ENCODE peak calls at places on chromosomes 1 and 21, in nine cellular contexts. One of them, this sample, is unnamed. For H3K9me3, the result is how much of the 10 kb centered on the place peaks cover.

GRCh38 chr1:150813028-150813707 is 5.1 kb upstream of the CTSK start:
- DNase-seq in upper lobe of left lung: no peak
- DNase-seq in CD8-positive, alpha-beta memory T cell: no peak
- DNase-seq in body of pancreas: peak
- DNase-seq in pancreas: peak
- DNase-seq in right cardiac atrium: peak
- DNase-seq in tibial nerve: peak
- DNase-seq in left ventricle myocardium inferior: peak
- DNase-seq in adrenal gland: peak
- DNase-seq in this sample: peak

GRCh38 chr1:79711001-79711431 is 704.5 kb upstream of the ADGRL4 start:
- DNase-seq in upper lobe of left lung: no peak
- DNase-seq in pancreas: no peak
- DNase-seq in right cardiac atrium: no peak
- DNase-seq in CD8-positive, alpha-beta memory T cell: no peak
- DNase-seq in adrenal gland: no peak
- DNase-seq in tibial nerve: no peak
- DNase-seq in left ventricle myocardium inferior: no peak
- DNase-seq in body of pancreas: no peak
- DNase-seq in this sample: no peak

GRCh38 chr1:161119017-161119378 is 1.1 kb downstream of the NIT1 start:
- DNase-seq in CD8-positive, alpha-beta memory T cell: no peak
- DNase-seq in tibial nerve: no peak
- DNase-seq in left ventricle myocardium inferior: peak
- DNase-seq in adrenal gland: peak
- DNase-seq in right cardiac atrium: peak
- DNase-seq in upper lobe of left lung: no peak
- DNase-seq in pancreas: peak
- DNase-seq in body of pancreas: peak
- DNase-seq in this sample: peak

GRCh38 chr21:44666401-44667320 is at the start of gene KRTAP12-2:
- DNase-seq in tibial nerve: no peak
- DNase-seq in adrenal gland: no peak
- DNase-seq in right cardiac atrium: peak
- DNase-seq in pancreas: no peak
- DNase-seq in upper lobe of left lung: no peak
- DNase-seq in left ventricle myocardium inferior: peak
- DNase-seq in CD8-positive, alpha-beta memory T cell: no peak
- DNase-seq in body of pancreas: no peak
- DNase-seq in this sample: no peak

GRCh38 chr1:71339238-71339637 is 258.4 kb upstream of the ZRANB2 start:
- DNase-seq in tibial nerve: no peak
- DNase-seq in pancreas: no peak
- DNase-seq in left ventricle myocardium inferior: no peak
- DNase-seq in CD8-positive, alpha-beta memory T cell: no peak
- DNase-seq in upper lobe of left lung: no peak
- DNase-seq in adrenal gland: no peak
- DNase-seq in body of pancreas: no peak
- DNase-seq in right cardiac atrium: no peak
- DNase-seq in this sample: no peak

GRCh38 chr1:19846338-19846737 is 31.3 kb upstream of the RNF186 start:
- DNase-seq in upper lobe of left lung: no peak
- DNase-seq in adrenal gland: no peak
- DNase-seq in left ventricle myocardium inferior: no peak
- DNase-seq in body of pancreas: no peak
- DNase-seq in pancreas: no peak
- DNase-seq in right cardiac atrium: no peak
- DNase-seq in tibial nerve: no peak
- DNase-seq in CD8-positive, alpha-beta memory T cell: no peak
- DNase-seq in this sample: peak

GRCh38 chr1:236156512-236157208 is 14.3 kb downstream of the GPR137B start:
- DNase-seq in tibial nerve: no peak
- DNase-seq in adrenal gland: peak
- DNase-seq in upper lobe of left lung: no peak
- DNase-seq in body of pancreas: no peak
- DNase-seq in CD8-positive, alpha-beta memory T cell: peak
- DNase-seq in pancreas: no peak
- DNase-seq in left ventricle myocardium inferior: no peak
- DNase-seq in right cardiac atrium: no peak
- DNase-seq in this sample: no peak

GRCh38 chr1:84539972-84540371 is 33.6 kb upstream of the GNG5 start:
- DNase-seq in pancreas: no peak
- DNase-seq in body of pancreas: no peak
- DNase-seq in upper lobe of left lung: no peak
- DNase-seq in CD8-positive, alpha-beta memory T cell: no peak
- DNase-seq in adrenal gland: no peak
- DNase-seq in right cardiac atrium: no peak
- DNase-seq in left ventricle myocardium inferior: no peak
- DNase-seq in tibial nerve: no peak
- DNase-seq in this sample: no peak

GRCh38 chr1:219778793-219779369 is 149.5 kb downstream of the SLC30A10 start:
- DNase-seq in CD8-positive, alpha-beta memory T cell: no peak
- DNase-seq in upper lobe of left lung: no peak
- DNase-seq in tibial nerve: no peak
- DNase-seq in body of pancreas: no peak
- DNase-seq in right cardiac atrium: no peak
- DNase-seq in adrenal gland: no peak
- DNase-seq in left ventricle myocardium inferior: no peak
- DNase-seq in pancreas: no peak
- DNase-seq in this sample: no peak

GRCh38 chr1:223331929-223332328 is 32.0 kb downstream of the SUSD4 start:
- DNase-seq in left ventricle myocardium inferior: no peak
- DNase-seq in pancreas: no peak
- DNase-seq in CD8-positive, alpha-beta memory T cell: no peak
- DNase-seq in upper lobe of left lung: no peak
- DNase-seq in tibial nerve: no peak
- DNase-seq in right cardiac atrium: no peak
- DNase-seq in body of pancreas: no peak
- DNase-seq in adrenal gland: no peak
- DNase-seq in this sample: no peak

GRCh38 chr1:243930822-243931671 is 81.0 kb upstream of the AKT3 start:
- DNase-seq in body of pancreas: no peak
- DNase-seq in tibial nerve: no peak
- DNase-seq in left ventricle myocardium inferior: no peak
- DNase-seq in upper lobe of left lung: peak
- DNase-seq in adrenal gland: no peak
- DNase-seq in CD8-positive, alpha-beta memory T cell: no peak
- DNase-seq in right cardiac atrium: no peak
- DNase-seq in pancreas: no peak
- DNase-seq in this sample: no peak

GRCh38 chr1:59499956-59500569 is 203.2 kb downstream of the FGGY start:
- DNase-seq in right cardiac atrium: no peak
- DNase-seq in left ventricle myocardium inferior: no peak
- DNase-seq in CD8-positive, alpha-beta memory T cell: no peak
- DNase-seq in tibial nerve: no peak
- DNase-seq in pancreas: no peak
- DNase-seq in upper lobe of left lung: no peak
- DNase-seq in adrenal gland: no peak
- DNase-seq in body of pancreas: no peak
- DNase-seq in this sample: no peak

GRCh38 chr1:207633226-207633625 is 11.7 kb upstream of the CR1L start:
- DNase-seq in tibial nerve: no peak
- DNase-seq in CD8-positive, alpha-beta memory T cell: no peak
- DNase-seq in left ventricle myocardium inferior: no peak
- DNase-seq in body of pancreas: no peak
- DNase-seq in right cardiac atrium: no peak
- DNase-seq in upper lobe of left lung: no peak
- DNase-seq in adrenal gland: no peak
- DNase-seq in pancreas: no peak
- DNase-seq in this sample: no peak

GRCh38 chr1:207627496-207627895 is 17.4 kb upstream of the CR1L start:
- DNase-seq in left ventricle myocardium inferior: no peak
- DNase-seq in tibial nerve: no peak
- DNase-seq in CD8-positive, alpha-beta memory T cell: no peak
- DNase-seq in body of pancreas: no peak
- DNase-seq in adrenal gland: no peak
- DNase-seq in pancreas: no peak
- DNase-seq in upper lobe of left lung: no peak
- DNase-seq in right cardiac atrium: no peak
- DNase-seq in this sample: no peak

GRCh38 chr1:207628776-207629175 is 16.2 kb upstream of the CR1L start:
- DNase-seq in pancreas: no peak
- DNase-seq in adrenal gland: no peak
- DNase-seq in CD8-positive, alpha-beta memory T cell: no peak
- DNase-seq in left ventricle myocardium inferior: no peak
- DNase-seq in right cardiac atrium: no peak
- DNase-seq in tibial nerve: no peak
- DNase-seq in body of pancreas: no peak
- DNase-seq in upper lobe of left lung: no peak
- DNase-seq in this sample: no peak

GRCh38 chr1:207626972-207627337 is 18.0 kb upstream of the CR1L start:
- DNase-seq in CD8-positive, alpha-beta memory T cell: no peak
- DNase-seq in adrenal gland: no peak
- DNase-seq in left ventricle myocardium inferior: no peak
- DNase-seq in body of pancreas: no peak
- DNase-seq in pancreas: no peak
- DNase-seq in upper lobe of left lung: no peak
- DNase-seq in tibial nerve: no peak
- DNase-seq in right cardiac atrium: no peak
- DNase-seq in this sample: no peak

DNA sequence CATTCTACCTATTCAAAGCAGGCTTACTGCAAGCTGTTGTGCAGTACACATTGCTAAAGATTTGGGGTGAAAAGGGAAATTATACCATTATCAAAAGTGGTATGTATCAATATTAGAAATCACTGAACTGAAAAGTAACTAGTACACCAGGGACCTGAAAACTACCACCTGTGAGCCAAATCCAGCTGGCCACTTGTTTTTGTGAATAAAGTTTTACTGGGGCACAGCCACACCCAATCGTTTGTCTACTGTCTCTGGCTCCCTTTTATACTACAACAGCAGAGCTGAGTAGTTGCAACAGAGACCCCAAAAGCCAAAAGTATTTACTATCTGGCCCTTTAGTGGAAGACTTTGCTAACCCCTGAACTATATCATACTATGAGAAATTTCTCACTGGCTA is 13.8 kb upstream of the CR1L start:
- DNase-seq in adrenal gland: no peak
- DNase-seq in right cardiac atrium: no peak
- DNase-seq in CD8-positive, alpha-beta memory T cell: no peak
- DNase-seq in upper lobe of left lung: no peak
- DNase-seq in pancreas: no peak
- DNase-seq in left ventricle myocardium inferior: no peak
- DNase-seq in body of pancreas: no peak
- DNase-seq in tibial nerve: no peak
- DNase-seq in this sample: no peak
- H3K9me3 ChIP-seq in adrenal gland: under half
- H3K9me3 ChIP-seq in right cardiac atrium: under half
- H3K9me3 ChIP-seq in CD8-positive, alpha-beta memory T cell: under half
- H3K9me3 ChIP-seq in upper lobe of left lung: under half
- H3K9me3 ChIP-seq in pancreas: under half
- H3K9me3 ChIP-seq in left ventricle myocardium inferior: under half
- H3K9me3 ChIP-seq in body of pancreas: under half
- H3K9me3 ChIP-seq in tibial nerve: under half
- H3K9me3 ChIP-seq in this sample: under half

DNA sequence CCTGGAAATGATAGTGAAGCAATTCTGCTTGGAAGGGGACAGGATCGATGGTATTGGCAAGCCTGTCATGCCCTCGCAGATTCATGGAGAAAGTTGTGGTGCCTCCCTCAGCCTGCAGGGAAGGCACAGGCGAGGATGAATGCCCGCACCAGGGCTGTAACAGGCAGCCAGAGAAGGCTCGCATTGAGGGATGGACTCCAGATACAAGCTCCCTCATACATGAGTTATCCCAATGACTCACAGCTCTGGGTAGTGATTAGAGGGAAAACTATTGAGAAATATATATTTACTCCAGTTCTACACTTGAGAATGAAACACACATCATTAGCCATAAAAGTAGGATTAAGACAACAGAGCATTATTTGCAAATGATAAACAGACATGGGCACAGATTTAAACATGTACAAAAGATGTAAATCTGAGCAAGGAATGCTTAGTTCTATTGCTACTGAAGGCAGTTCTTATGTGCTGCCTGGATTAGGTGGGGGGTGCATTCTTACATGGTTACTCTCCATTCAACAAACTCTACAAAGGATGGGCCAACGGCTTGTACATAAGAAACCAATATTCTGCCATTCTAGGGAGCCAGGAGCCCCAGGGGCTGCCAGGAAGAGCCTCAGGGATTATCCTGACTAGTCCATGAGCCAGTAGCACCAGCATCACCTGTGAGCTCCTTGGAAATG is 98.0 kb downstream of the CSMD2 start:
- DNase-seq in adrenal gland: no peak
- DNase-seq in CD8-positive, alpha-beta memory T cell: no peak
- DNase-seq in body of pancreas: no peak
- DNase-seq in pancreas: no peak
- DNase-seq in tibial nerve: no peak
- DNase-seq in upper lobe of left lung: no peak
- DNase-seq in right cardiac atrium: no peak
- DNase-seq in left ventricle myocardium inferior: no peak
- DNase-seq in this sample: no peak
- H3K27ac ChIP-seq in adrenal gland: no peak
- H3K27ac ChIP-seq in CD8-positive, alpha-beta memory T cell: no peak
- H3K27ac ChIP-seq in body of pancreas: no peak
- H3K27ac ChIP-seq in pancreas: no peak
- H3K27ac ChIP-seq in tibial nerve: no peak
- H3K27ac ChIP-seq in upper lobe of left lung: no peak
- H3K27ac ChIP-seq in right cardiac atrium: no peak
- H3K27ac ChIP-seq in left ventricle myocardium inferior: no peak
- H3K27ac ChIP-seq in this sample: no peak

GRCh38 chr21:24259241-24259640 is 1348.0 kb downstream of the MRPL39 start:
- DNase-seq in right cardiac atrium: no peak
- DNase-seq in CD8-positive, alpha-beta memory T cell: no peak
- DNase-seq in tibial nerve: no peak
- DNase-seq in left ventricle myocardium inferior: no peak
- DNase-seq in upper lobe of left lung: no peak
- DNase-seq in body of pancreas: no peak
- DNase-seq in pancreas: no peak
- DNase-seq in adrenal gland: no peak
- DNase-seq in this sample: no peak
- H3K4me3 ChIP-seq in right cardiac atrium: no peak
- H3K4me3 ChIP-seq in CD8-positive, alpha-beta memory T cell: no peak
- H3K4me3 ChIP-seq in tibial nerve: no peak
- H3K4me3 ChIP-seq in left ventricle myocardium inferior: no peak
- H3K4me3 ChIP-seq in upper lobe of left lung: no peak
- H3K4me3 ChIP-seq in body of pancreas: no peak
- H3K4me3 ChIP-seq in pancreas: no peak
- H3K4me3 ChIP-seq in adrenal gland: no peak
- H3K4me3 ChIP-seq in this sample: no peak

GRCh38 chr21:25405991-25406390 is 201.3 kb downstream of the MRPL39 start:
- DNase-seq in CD8-positive, alpha-beta memory T cell: no peak
- DNase-seq in pancreas: no peak
- DNase-seq in upper lobe of left lung: no peak
- DNase-seq in adrenal gland: no peak
- DNase-seq in left ventricle myocardium inferior: no peak
- DNase-seq in tibial nerve: no peak
- DNase-seq in body of pancreas: no peak
- DNase-seq in right cardiac atrium: no peak
- DNase-seq in this sample: no peak

GRCh38 chr21:25412090-25412489 is 195.2 kb downstream of the MRPL39 start:
- DNase-seq in CD8-positive, alpha-beta memory T cell: no peak
- DNase-seq in tibial nerve: no peak
- DNase-seq in adrenal gland: no peak
- DNase-seq in pancreas: no peak
- DNase-seq in right cardiac atrium: no peak
- DNase-seq in left ventricle myocardium inferior: no peak
- DNase-seq in upper lobe of left lung: no peak
- DNase-seq in body of pancreas: no peak
- DNase-seq in this sample: no peak

GRCh38 chr21:25408666-25409065 is 198.6 kb downstream of the MRPL39 start:
- DNase-seq in CD8-positive, alpha-beta memory T cell: no peak
- DNase-seq in body of pancreas: no peak
- DNase-seq in pancreas: no peak
- DNase-seq in upper lobe of left lung: no peak
- DNase-seq in left ventricle myocardium inferior: no peak
- DNase-seq in tibial nerve: no peak
- DNase-seq in adrenal gland: no peak
- DNase-seq in right cardiac atrium: no peak
- DNase-seq in this sample: no peak

GRCh38 chr21:25409992-25410391 is 197.3 kb downstream of the MRPL39 start:
- DNase-seq in pancreas: no peak
- DNase-seq in right cardiac atrium: no peak
- DNase-seq in tibial nerve: no peak
- DNase-seq in adrenal gland: no peak
- DNase-seq in upper lobe of left lung: no peak
- DNase-seq in body of pancreas: no peak
- DNase-seq in left ventricle myocardium inferior: no peak
- DNase-seq in CD8-positive, alpha-beta memory T cell: no peak
- DNase-seq in this sample: no peak
- H3K9me3 ChIP-seq in pancreas: under half
- H3K9me3 ChIP-seq in right cardiac atrium: under half
- H3K9me3 ChIP-seq in tibial nerve: under half
- H3K9me3 ChIP-seq in adrenal gland: under half
- H3K9me3 ChIP-seq in upper lobe of left lung: under half
- H3K9me3 ChIP-seq in body of pancreas: under half
- H3K9me3 ChIP-seq in left ventricle myocardium inferior: under half
- H3K9me3 ChIP-seq in CD8-positive, alpha-beta memory T cell: under half
- H3K9me3 ChIP-seq in this sample: under half